ENCODE peak calls at places on chromosome 9, in seven cellular contexts. D is lung microvascular endothelial cell; A is SK-N-MC; Y is stromal cell of bone marrow; F is stimulated activated CD4-positive, alpha-beta T cell treated with anti-CD3 and anti-CD28 coated beads, Interleukin-2, amount 100 ng/mL, for 24 hours; L is AML-193; B is HuH-7.5. C is an unnamed sample.

GRCh38 chr9:13215791-13216554 is 63.5 kb downstream of the MPDZ start:
- DNase-seq in D (no peak), A (no peak), Y (no peak), F (no peak), L (no peak), B (no peak), C (no peak)

GRCh38 chr9:126519660-126520425 is 93.9 kb upstream of the LMX1B start:
- DNase-seq in D (no peak), A (no peak), Y (no peak), F (no peak), L (no peak), B (no peak), C (no peak)

GRCh38 chr9:113543286-113544000 is 79.9 kb downstream of the RGS3 start:
- DNase-seq in D (no peak), A (no peak), Y (no peak), F (no peak), L (no peak), B (no peak), C (no peak)

GRCh38 chr9:136085815-136086212 is 9.3 kb downstream of the NACC2 start:
- DNase-seq in D (no peak), A (no peak), Y (no peak), F (no peak), L (no peak), B (no peak), C (no peak)

GRCh38 chr9:95509851-95510529 is 6.8 kb downstream of the PTCH1 start:
- DNase-seq in D (peak), A (no peak), Y (no peak), F (peak), L (no peak), B (no peak), C (no peak)

GRCh38 chr9:127860260-127860659 is 5.8 kb upstream of the ENG start:
- DNase-seq in D (no peak), A (no peak), Y (no peak), F (no peak), L (no peak), B (no peak), C (no peak)

GRCh38 chr9:125558453-125559084 is 148.4 kb downstream of the MAPKAP1 start:
- DNase-seq in D (peak), A (peak), Y (peak), F (peak), L (peak), B (peak), C (peak)

GRCh38 chr9:122130837-122131236 is 28.7 kb downstream of the NDUFA8 start:
- DNase-seq in D (no peak), A (no peak), Y (no peak), F (no peak), L (no peak), B (no peak), C (no peak)

GRCh38 chr9:97858826-97859225 is 5.8 kb downstream of the FOXE1 start:
- DNase-seq in D (no peak), A (no peak), Y (no peak), F (no peak), L (no peak), B (no peak), C (no peak)

GRCh38 chr9:108286807-108287206 is 569.0 kb downstream of the ACTL7B start:
- DNase-seq in D (no peak), A (no peak), Y (no peak), F (no peak), L (no peak), B (no peak), C (no peak)

GRCh38 chr9:110971705-110972104 is 66.6 kb downstream of the LPAR1 start:
- DNase-seq in D (no peak), A (no peak), Y (no peak), F (no peak), L (no peak), B (no peak), C (no peak)

GRCh38 chr9:104301770-104302169 is 202.3 kb upstream of the OR13F1 start:
- DNase-seq in D (no peak), A (no peak), Y (no peak), F (no peak), L (no peak), B (no peak), C (no peak)

GRCh38 chr9:133204335-133204992 is 4.6 kb downstream of the OBP2B start:
- DNase-seq in D (no peak), A (no peak), Y (no peak), F (no peak), L (no peak), B (no peak), C (no peak)

C was measured in H54.